ENCODE peak calls at places on chromosomes 1 and 21, in nine cellular contexts. C is pancreas, O is A549, X is H1, E is RWPE1, J is IMR-90, W is ovary, V is thoracic aorta, U is epithelial cell of proximal tubule. R is an unnamed sample.

GRCh38 chr1:119160851-119161250 is 20.4 kb upstream of the WARS2 start:
- DNase-seq in W (no peak), J (peak; percentile 73), V (no peak), X (no peak), C (no peak), U (no peak), E (no peak), O (no peak), R (no peak)

GRCh38 chr21:44712203-44713028 is 1.0 kb upstream of the TSPEAR start:
- DNase-seq in J (no peak), X (no peak), W (peak; percentile 4), U (no peak), O (no peak), C (no peak), V (no peak), E (no peak), R (no peak)

GRCh38 chr21:15058718-15059316 is 6.0 kb downstream of the NRIP1 start:
- DNase-seq in V (no peak), X (no peak), J (peak; percentile 68), U (peak; percentile 77), O (peak; percentile 59), W (no peak), C (no peak), E (peak; percentile 2), R (no peak)

GRCh38 chr1:2583871-2584341 is 2.7 kb upstream of the PRXL2B start:
- DNase-seq in V (no peak), O (peak; percentile 20), C (peak; percentile 54), J (peak; percentile 11), U (no peak), W (no peak), X (no peak), E (no peak), R (peak; percentile 57)

GRCh38 chr1:42214447-42214871 is 49.9 kb upstream of the GUCA2A start:
- DNase-seq in O (peak; percentile 33), W (no peak), X (no peak), E (peak; percentile 26), C (peak; percentile 50), U (peak; percentile 50), V (no peak), J (peak; percentile 80), R (peak; percentile 54)

GRCh38 chr1:243473281-243474210 is 217.7 kb downstream of the SDCCAG8 start:
- DNase-seq in O (no peak), J (peak; percentile 47), X (no peak), E (no peak), U (no peak), V (no peak), W (no peak), C (no peak), R (no peak)

GRCh38 chr21:32806810-32807386 is 35.3 kb upstream of the PAXBP1 start:
- DNase-seq in U (no peak), X (no peak), J (peak; percentile 40), E (no peak), O (no peak), W (no peak), V (no peak), C (no peak), R (no peak)

GRCh38 chr21:17051054-17051453 is 461.8 kb upstream of the CXADR start:
- DNase-seq in W (no peak), O (no peak), C (no peak), X (no peak), E (no peak), U (no peak), V (no peak), J (no peak), R (peak; percentile 1)

GRCh38 chr1:110262846-110263631 is 52.9 kb downstream of the KCNC4 start:
- DNase-seq in X (no peak), E (no peak), C (no peak), V (no peak), J (no peak), U (no peak), W (no peak), O (no peak), R (no peak)

GRCh38 chr1:92168657-92169056 is 49.1 kb upstream of the C1orf146 start:
- DNase-seq in O (no peak), C (no peak), E (no peak), U (no peak), J (peak; percentile 74), W (no peak), X (no peak), V (no peak), R (no peak)

GRCh38 chr1:31376374-31377134 is 3.7 kb upstream of the FABP3 start:
- DNase-seq in U (no peak), W (no peak), O (peak; percentile 39), C (no peak), V (no peak), X (no peak), J (peak; percentile 98), E (peak; percentile 60), R (no peak)

GRCh38 chr1:19179597-19180271 is 30.3 kb downstream of the UBR4 start:
- DNase-seq in O (peak; percentile 44), U (no peak), J (peak; percentile 41), V (no peak), W (no peak), X (no peak), C (no peak), E (no peak), R (no peak)

GRCh38 chr1:8560611-8561544 is 243.0 kb downstream of the SLC45A1 start:
- DNase-seq in U (peak; percentile 52), C (no peak), E (peak; percentile 41), J (peak; percentile 60), X (no peak), V (no peak), O (peak; percentile 55), W (no peak), R (peak; percentile 2)

GRCh38 chr1:15420853-15421465 is 11.3 kb downstream of the EFHD2 start:
- DNase-seq in V (no peak), X (no peak), O (no peak), E (no peak), C (peak; percentile 59), W (no peak), U (no peak), J (no peak), R (no peak)

GRCh38 chr1:65002508-65003315 is 36.4 kb upstream of the JAK1 start:
- DNase-seq in X (no peak), C (peak; percentile 83), V (peak; percentile 85), O (peak; percentile 62), E (peak; percentile 85), J (peak; percentile 79), U (no peak), W (peak; percentile 95), R (peak; percentile 84)

DNA sequence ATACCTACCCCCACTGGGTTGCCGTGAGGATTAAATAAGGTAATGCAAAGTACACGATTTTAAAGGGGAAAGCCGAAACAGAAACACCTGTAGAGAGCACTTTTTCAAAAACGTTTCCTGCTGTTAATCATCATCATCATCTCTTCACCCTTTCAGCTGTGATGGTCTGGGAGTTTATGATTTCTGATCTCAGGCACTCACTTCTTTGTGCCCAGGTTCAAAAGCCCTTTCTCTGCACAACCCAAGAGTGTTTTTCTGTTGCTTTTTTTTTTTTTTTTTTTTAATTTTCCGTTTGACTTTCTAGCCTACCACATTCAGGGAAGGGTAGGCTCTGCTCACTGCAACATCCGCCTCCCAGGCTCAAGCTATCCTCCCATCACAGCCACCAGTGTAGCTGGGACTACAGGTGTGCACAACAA is 936 bp upstream of the UBXN11 start:
- DNase-seq in U (no peak), X (no peak), C (no peak), O (no peak), J (no peak), E (no peak), W (no peak), V (no peak), R (no peak)
- TF ChIP-seq CTCF in U (no peak), X (no peak), C (no peak), O (no peak), J (no peak), E (no peak), W (no peak), V (no peak), R (no peak)

GRCh38 chr1:236064674-236065508 is at the start of gene NID1:
- DNase-seq in E (peak; percentile 75), W (peak; percentile 94), C (peak; percentile 56), V (peak; percentile 31), U (no peak), X (peak; percentile 39), O (peak; percentile 35), J (peak; percentile 79), R (peak; percentile 68)
- TF ChIP-seq CTCF in E (peak; percentile 16), W (peak; percentile 82), C (no peak), V (peak; percentile 46), U (peak; percentile 17), X (peak; percentile 4), O (no peak), J (peak; percentile 36), R (no peak)

GRCh38 chr1:177243773-177244172 is 73.0 kb downstream of the BRINP2 start:
- DNase-seq in W (no peak), J (no peak), C (no peak), O (no peak), E (no peak), U (no peak), X (no peak), V (no peak), R (no peak)

GRCh38 chr1:177249231-177249630 is 78.5 kb downstream of the BRINP2 start:
- DNase-seq in E (no peak), J (no peak), X (no peak), W (no peak), C (no peak), O (no peak), U (no peak), V (no peak), R (no peak)

GRCh38 chr1:177247777-177248176 is 77.0 kb downstream of the BRINP2 start:
- DNase-seq in J (no peak), V (no peak), W (no peak), C (no peak), O (no peak), E (no peak), X (no peak), U (no peak), R (no peak)

GRCh38 chr1:177246710-177247588 is 76.2 kb downstream of the BRINP2 start:
- DNase-seq in O (no peak), X (no peak), U (no peak), C (peak; percentile 25), V (no peak), W (no peak), E (no peak), J (no peak), R (no peak)

GRCh38 chr1:177248258-177248657 is 77.5 kb downstream of the BRINP2 start:
- DNase-seq in X (no peak), J (no peak), U (no peak), E (no peak), W (no peak), V (no peak), C (no peak), O (no peak), R (no peak)
- TF ChIP-seq CTCF in X (no peak), J (no peak), U (no peak), E (no peak), W (no peak), V (no peak), C (no peak), O (no peak), R (no peak)

GRCh38 chr1:248065604-248066003 is 19.0 kb downstream of the OR2L3 start:
- DNase-seq in U (no peak), C (no peak), X (no peak), J (no peak), V (no peak), E (no peak), O (no peak), W (no peak), R (no peak)
- TF ChIP-seq CTCF in U (no peak), C (no peak), X (no peak), J (no peak), V (no peak), E (no peak), O (no peak), W (no peak), R (no peak)

GRCh38 chr1:11967028-11967547 is 13.2 kb upstream of the MFN2 start:
- DNase-seq in O (peak; percentile 82), E (peak; percentile 77), U (peak; percentile 16), V (no peak), J (no peak), C (peak; percentile 81), W (peak; percentile 60), X (peak; percentile 76), R (peak; percentile 46)
- TF ChIP-seq CTCF in O (peak; percentile 47), E (peak; percentile 48), U (peak; percentile 72), V (no peak), J (no peak), C (peak; percentile 32), W (no peak), X (peak; percentile 95), R (peak; percentile 49)

R was measured in Calu3.